ENCODE peak calls at places on chromosomes 2 and 18, in seven cellular contexts. L, N, D, T, E, A and G are unnamed samples.

GRCh38 chr2:24228470-24228869 is 53.6 kb downstream of the FAM228A start:
- DNase-seq in L (peak; percentile 65), N (no peak), D (no peak), T (no peak), E (no peak), A (peak; percentile 46), G (peak; percentile 40)

GRCh38 chr2:196804381-196804780 is 4.8 kb downstream of the C2orf66 start:
- DNase-seq in L (no peak), N (no peak), D (no peak), T (no peak), E (no peak), A (no peak), G (no peak)

GRCh38 chr2:109395487-109396337 is 218.1 kb downstream of the SEPTIN10 start:
- DNase-seq in L (no peak), N (no peak), D (no peak), T (no peak), E (no peak), A (no peak), G (no peak)

GRCh38 chr18:23626451-23627279 is 36.0 kb downstream of the ANKRD29 start:
- DNase-seq in L (no peak), N (peak; percentile 39), D (no peak), T (no peak), E (no peak), A (peak; percentile 50), G (peak; percentile 80)

GRCh38 chr2:207418422-207418821 is 111.3 kb upstream of the CREB1 start:
- DNase-seq in L (no peak), N (no peak), D (no peak), T (no peak), E (no peak), A (no peak), G (no peak)

GRCh38 chr2:149184994-149185393 is 145.4 kb upstream of the LYPD6 start:
- DNase-seq in L (no peak), N (no peak), D (no peak), T (no peak), E (no peak), A (no peak), G (no peak)

GRCh38 chr2:144265654-144266053 is 254.3 kb downstream of the ZEB2 start:
- DNase-seq in L (no peak), N (no peak), D (no peak), T (no peak), E (no peak), A (no peak), G (no peak)

GRCh38 chr18:78090584-78090983 is 840.9 kb downstream of the GALR1 start:
- DNase-seq in L (no peak), N (no peak), D (no peak), T (no peak), E (no peak), A (no peak), G (no peak)

GRCh38 chr2:239370403-239370802 is 30.4 kb downstream of the HDAC4 start:
- DNase-seq in L (no peak), N (no peak), D (no peak), T (no peak), E (no peak), A (no peak), G (no peak)

GRCh38 chr2:96267159-96267971 is 1.3 kb downstream of the CIAO1 start:
- DNase-seq in L (peak; percentile 65), N (no peak), D (peak; percentile 46), T (peak; percentile 52), E (peak; percentile 69), A (peak; percentile 30), G (no peak)

GRCh38 chr2:202064206-202064880 is 8.7 kb upstream of the KIAA2012 start:
- DNase-seq in L (no peak), N (peak; percentile 99), D (no peak), T (no peak), E (peak; percentile 83), A (peak; percentile 79), G (peak; percentile 36)

GRCh38 chr2:221517362-221518121 is 54.6 kb downstream of the EPHA4 start:
- DNase-seq in L (no peak), N (peak; percentile 95), D (no peak), T (no peak), E (no peak), A (peak; percentile 60), G (peak; percentile 94)

GRCh38 chr2:239363946-239364637 is 36.7 kb downstream of the HDAC4 start:
- DNase-seq in L (no peak), N (no peak), D (no peak), T (no peak), E (no peak), A (no peak), G (no peak)

GRCh38 chr2:19027621-19028020 is 330.8 kb downstream of the OSR1 start:
- DNase-seq in L (no peak), N (no peak), D (no peak), T (no peak), E (no peak), A (no peak), G (no peak)

GRCh38 chr2:181554511-181554910 is 97.3 kb downstream of the ITGA4 start:
- DNase-seq in L (no peak), N (no peak), D (no peak), T (no peak), E (no peak), A (no peak), G (no peak)

GRCh38 chr2:109009920-109010610 is 21.0 kb upstream of the EDAR start:
- DNase-seq in L (no peak), N (peak; percentile 53), D (no peak), T (no peak), E (no peak), A (no peak), G (no peak)

GRCh38 chr2:69188174-69188900 is 175.4 kb downstream of the ANTXR1 start:
- DNase-seq in L (no peak), N (no peak), D (no peak), T (no peak), E (no peak), A (no peak), G (no peak)

GRCh38 chr2:233535276-233535675 is 31.3 kb downstream of the USP40 start:
- DNase-seq in L (peak; percentile 27), N (peak; percentile 12), D (no peak), T (no peak), E (no peak), A (no peak), G (no peak)

GRCh38 chr18:33467531-33467930 is 27.0 kb upstream of the CCDC178 start:
- DNase-seq in L (no peak), N (peak; percentile 5), D (no peak), T (no peak), E (no peak), A (peak; percentile 65), G (no peak)
- H4K20me1 ChIP-seq in L (no peaks in the 10 kb centered on the region), N (no peaks in the 10 kb centered on the region), D (no peaks in the 10 kb centered on the region), T (no peaks in the 10 kb centered on the region), E (no peaks in the 10 kb centered on the region), A (no peaks in the 10 kb centered on the region), G (no peaks in the 10 kb centered on the region)

GRCh38 chr2:220226541-220226940 is 599.1 kb downstream of the SLC4A3 start:
- DNase-seq in L (no peak), N (no peak), D (no peak), T (no peak), E (no peak), A (no peak), G (no peak)
- H4K20me1 ChIP-seq in L (no peaks in the 10 kb centered on the region), N (no peaks in the 10 kb centered on the region), D (no peaks in the 10 kb centered on the region), T (no peaks in the 10 kb centered on the region), E (no peaks in the 10 kb centered on the region), A (no peaks in the 10 kb centered on the region), G (no peaks in the 10 kb centered on the region)

DNA sequence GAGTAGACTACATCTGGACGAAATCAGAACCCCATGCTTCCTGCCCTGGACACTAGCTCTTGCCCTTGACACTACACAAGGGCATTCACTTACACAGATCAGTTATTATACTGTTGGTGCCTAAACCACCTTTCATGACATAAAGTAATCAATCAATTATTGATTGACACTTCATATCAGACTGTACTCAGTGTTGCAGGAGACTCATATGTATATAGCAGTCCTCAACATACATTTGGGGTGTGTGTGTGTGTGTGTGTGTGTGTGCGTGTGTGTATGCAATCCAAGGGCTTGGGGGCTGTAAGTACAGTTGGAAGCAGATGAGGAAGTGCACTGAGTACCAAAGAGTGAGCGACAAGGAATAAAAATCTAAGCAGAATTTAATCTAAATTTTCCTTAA is 5.1 kb downstream of the CDH2 start:
- DNase-seq in L (no peak), N (no peak), D (no peak), T (no peak), E (no peak), A (no peak), G (no peak)
- H4K20me1 ChIP-seq in L (no peaks in the 10 kb centered on the region), N (peaks cover 81% of the 10 kb centered on the region), D (no peaks in the 10 kb centered on the region), T (peaks cover 7% of the 10 kb centered on the region), E (no peaks in the 10 kb centered on the region), A (no peaks in the 10 kb centered on the region), G (no peaks in the 10 kb centered on the region)

GRCh38 chr2:65130440-65131175 is 702 bp upstream of the RAB1A start:
- DNase-seq in L (peak; percentile 78), N (no peak), D (peak; percentile 94), T (no peak), E (no peak), A (no peak), G (no peak)

GRCh38 chr2:65129276-65129612 is 662 bp downstream of the RAB1A start:
- DNase-seq in L (peak; percentile 67), N (no peak), D (no peak), T (no peak), E (no peak), A (no peak), G (peak; percentile 5)

GRCh38 chr2:65133626-65134025 is 3.7 kb upstream of the RAB1A start:
- DNase-seq in L (no peak), N (no peak), D (no peak), T (no peak), E (no peak), A (no peak), G (no peak)

GRCh38 chr2:65129613-65130439 is at the start of gene RAB1A:
- DNase-seq in L (peak; percentile 100), N (peak; percentile 99), D (peak; percentile 67), T (peak; percentile 95), E (peak; percentile 100), A (peak; percentile 100), G (peak; percentile 97)

GRCh38 chr2:65128297-65129190 is 1.4 kb downstream of the RAB1A start:
- DNase-seq in L (peak; percentile 63), N (peak; percentile 49), D (no peak), T (no peak), E (peak; percentile 31), A (peak; percentile 79), G (peak; percentile 62)
- H4K20me1 ChIP-seq in L (peaks cover 47% of the 10 kb centered on the region), N (peaks cover 58% of the 10 kb centered on the region), D (peaks cover 10% of the 10 kb centered on the region), T (peaks cover 7% of the 10 kb centered on the region), E (peaks cover 57% of the 10 kb centered on the region), A (peaks cover 4% of the 10 kb centered on the region), G (peaks cover 58% of the 10 kb centered on the region)

GRCh38 chr2:47862949-47863348 is 43.3 kb downstream of the FBXO11 start:
- DNase-seq in L (no peak), N (no peak), D (no peak), T (no peak), E (no peak), A (no peak), G (no peak)

GRCh38 chr2:47869859-47870258 is 36.4 kb downstream of the FBXO11 start:
- DNase-seq in L (no peak), N (peak; percentile 33), D (no peak), T (no peak), E (no peak), A (no peak), G (no peak)

GRCh38 chr2:47868611-47869352 is 37.5 kb downstream of the FBXO11 start:
- DNase-seq in L (no peak), N (no peak), D (no peak), T (no peak), E (no peak), A (no peak), G (no peak)

GRCh38 chr2:47867205-47867604 is 39.1 kb downstream of the FBXO11 start:
- DNase-seq in L (no peak), N (peak; percentile 84), D (no peak), T (no peak), E (peak; percentile 10), A (peak; percentile 76), G (no peak)

GRCh38 chr2:47864566-47864965 is 41.7 kb downstream of the FBXO11 start:
- DNase-seq in L (no peak), N (no peak), D (no peak), T (no peak), E (no peak), A (no peak), G (no peak)
- H4K20me1 ChIP-seq in L (peaks cover 16% of the 10 kb centered on the region), N (peaks cover 82% of the 10 kb centered on the region), D (peaks cover 15% of the 10 kb centered on the region), T (peaks cover 13% of the 10 kb centered on the region), E (peaks cover 99% of the 10 kb centered on the region), A (peaks cover 4% of the 10 kb centered on the region), G (peaks cover 47% of the 10 kb centered on the region)